ENCODE peak calls at places on chromosome 20, in ten cellular contexts. One of them, this sample, is unnamed.

GRCh38 chr20:35134900-35135299 is 12.2 kb downstream of the EDEM2 start:
- DNase-seq in psoas muscle: peak; percentile 54
- DNase-seq in BE2C: no peak
- DNase-seq in sigmoid colon: no peak
- DNase-seq in stomach: no peak
- DNase-seq in coronary artery: no peak
- DNase-seq in MM.1S: no peak
- DNase-seq in fibroblast of lung: no peak
- DNase-seq in thoracic aorta: no peak
- DNase-seq in GM12878: no peak
- DNase-seq in this sample: no peak

GRCh38 chr20:25082498-25082873 is 545 bp upstream of the VSX1 start:
- DNase-seq in psoas muscle: peak; percentile 52
- DNase-seq in thoracic aorta: no peak
- DNase-seq in BE2C: no peak
- DNase-seq in fibroblast of lung: no peak
- DNase-seq in MM.1S: no peak
- DNase-seq in stomach: no peak
- DNase-seq in coronary artery: peak; percentile 64
- DNase-seq in GM12878: no peak
- DNase-seq in sigmoid colon: no peak
- DNase-seq in this sample: no peak

GRCh38 chr20:56328861-56329260 is 29.9 kb upstream of the FAM210B start:
- DNase-seq in sigmoid colon: no peak
- DNase-seq in MM.1S: peak; percentile 47
- DNase-seq in fibroblast of lung: no peak
- DNase-seq in coronary artery: no peak
- DNase-seq in stomach: no peak
- DNase-seq in BE2C: no peak
- DNase-seq in psoas muscle: no peak
- DNase-seq in GM12878: no peak
- DNase-seq in thoracic aorta: no peak
- DNase-seq in this sample: no peak

GRCh38 chr20:47139934-47140333 is 216.6 kb downstream of the ZMYND8 start:
- DNase-seq in GM12878: no peak
- DNase-seq in sigmoid colon: no peak
- DNase-seq in psoas muscle: no peak
- DNase-seq in thoracic aorta: no peak
- DNase-seq in MM.1S: no peak
- DNase-seq in coronary artery: no peak
- DNase-seq in fibroblast of lung: peak; percentile 25
- DNase-seq in stomach: peak; percentile 39
- DNase-seq in BE2C: no peak
- DNase-seq in this sample: no peak

GRCh38 chr20:57654998-57655811 is 35.0 kb upstream of the ZBP1 start:
- DNase-seq in BE2C: no peak
- DNase-seq in MM.1S: no peak
- DNase-seq in thoracic aorta: peak; percentile 1
- DNase-seq in sigmoid colon: no peak
- DNase-seq in psoas muscle: peak; percentile 34
- DNase-seq in GM12878: no peak
- DNase-seq in fibroblast of lung: peak; percentile 20
- DNase-seq in coronary artery: peak; percentile 69
- DNase-seq in stomach: peak; percentile 15
- DNase-seq in this sample: no peak

GRCh38 chr20:45034436-45034835 is 66.5 kb downstream of the KCNS1 start:
- DNase-seq in fibroblast of lung: no peak
- DNase-seq in GM12878: no peak
- DNase-seq in coronary artery: no peak
- DNase-seq in thoracic aorta: no peak
- DNase-seq in stomach: no peak
- DNase-seq in BE2C: no peak
- DNase-seq in psoas muscle: no peak
- DNase-seq in MM.1S: peak; percentile 70
- DNase-seq in sigmoid colon: no peak
- DNase-seq in this sample: no peak

GRCh38 chr20:35368616-35369423 is 43.0 kb downstream of the UQCC1 start:
- DNase-seq in MM.1S: peak; percentile 19
- DNase-seq in BE2C: no peak
- DNase-seq in stomach: no peak
- DNase-seq in psoas muscle: peak; percentile 79
- DNase-seq in thoracic aorta: no peak
- DNase-seq in fibroblast of lung: peak; percentile 29
- DNase-seq in sigmoid colon: no peak
- DNase-seq in GM12878: no peak
- DNase-seq in coronary artery: no peak
- DNase-seq in this sample: no peak

GRCh38 chr20:32051720-32052089 is 337 bp upstream of the HCK start:
- DNase-seq in sigmoid colon: no peak
- DNase-seq in fibroblast of lung: no peak
- DNase-seq in stomach: no peak
- DNase-seq in psoas muscle: no peak
- DNase-seq in thoracic aorta: no peak
- DNase-seq in MM.1S: no peak
- DNase-seq in coronary artery: no peak
- DNase-seq in GM12878: no peak
- DNase-seq in BE2C: no peak
- DNase-seq in this sample: no peak

GRCh38 chr20:4193053-4193452 is 177.7 kb upstream of the RNF24 start:
- DNase-seq in psoas muscle: no peak
- DNase-seq in GM12878: no peak
- DNase-seq in sigmoid colon: peak; percentile 18
- DNase-seq in BE2C: no peak
- DNase-seq in coronary artery: no peak
- DNase-seq in stomach: no peak
- DNase-seq in thoracic aorta: no peak
- DNase-seq in fibroblast of lung: no peak
- DNase-seq in MM.1S: no peak
- DNase-seq in this sample: no peak

GRCh38 chr20:22575087-22575721 is 9.2 kb downstream of the FOXA2 start:
- DNase-seq in sigmoid colon: no peak
- DNase-seq in GM12878: no peak
- DNase-seq in psoas muscle: no peak
- DNase-seq in fibroblast of lung: no peak
- DNase-seq in coronary artery: peak; percentile 62
- DNase-seq in thoracic aorta: no peak
- DNase-seq in MM.1S: no peak
- DNase-seq in stomach: no peak
- DNase-seq in BE2C: no peak
- DNase-seq in this sample: no peak

GRCh38 chr20:5222919-5223634 is 93.7 kb downstream of the PROKR2 start:
- DNase-seq in stomach: peak; percentile 58
- DNase-seq in psoas muscle: peak; percentile 70
- DNase-seq in coronary artery: no peak
- DNase-seq in thoracic aorta: no peak
- DNase-seq in GM12878: peak; percentile 13
- DNase-seq in BE2C: peak; percentile 70
- DNase-seq in fibroblast of lung: peak; percentile 46
- DNase-seq in MM.1S: peak; percentile 56
- DNase-seq in sigmoid colon: no peak
- DNase-seq in this sample: peak; percentile 32

DNA sequence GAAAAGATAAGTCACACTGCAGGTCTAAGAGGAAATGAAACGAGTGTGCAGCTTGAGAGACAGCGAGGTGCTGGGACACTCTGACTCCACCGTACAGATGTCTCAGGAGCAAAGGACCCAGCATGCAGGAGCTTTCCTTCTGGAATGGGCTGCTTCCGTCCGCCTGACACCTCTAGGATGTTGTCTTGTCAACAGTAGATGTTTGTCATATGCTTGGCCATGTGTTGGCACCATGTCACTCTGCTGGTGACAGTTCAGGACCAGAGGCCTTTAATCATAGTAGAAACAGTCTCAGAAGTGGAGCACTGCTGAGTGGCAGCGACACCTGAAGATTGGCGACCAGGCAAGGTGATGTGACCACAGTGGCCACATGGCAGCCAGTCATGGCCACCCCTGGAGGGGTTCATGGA is 46.7 kb downstream of the SLC24A3 start:
- DNase-seq in thoracic aorta: no peak
- DNase-seq in BE2C: no peak
- DNase-seq in MM.1S: no peak
- DNase-seq in coronary artery: peak; percentile 38
- DNase-seq in fibroblast of lung: no peak
- DNase-seq in stomach: no peak
- DNase-seq in GM12878: no peak
- DNase-seq in sigmoid colon: no peak
- DNase-seq in psoas muscle: peak; percentile 69
- DNase-seq in this sample: no peak
- TF ChIP-seq CTCF in thoracic aorta: no peak
- TF ChIP-seq CTCF in BE2C: no peak
- TF ChIP-seq CTCF in MM.1S: no peak
- TF ChIP-seq CTCF in coronary artery: no peak
- TF ChIP-seq CTCF in fibroblast of lung: no peak
- TF ChIP-seq CTCF in stomach: no peak
- TF ChIP-seq CTCF in GM12878: no peak
- TF ChIP-seq CTCF in sigmoid colon: no peak
- TF ChIP-seq CTCF in psoas muscle: no peak
- TF ChIP-seq CTCF in this sample: no peak

GRCh38 chr20:62754122-62754990 is 41.9 kb upstream of the MRGBP start:
- DNase-seq in fibroblast of lung: no peak
- DNase-seq in BE2C: no peak
- DNase-seq in stomach: no peak
- DNase-seq in thoracic aorta: no peak
- DNase-seq in GM12878: no peak
- DNase-seq in MM.1S: no peak
- DNase-seq in coronary artery: no peak
- DNase-seq in sigmoid colon: no peak
- DNase-seq in psoas muscle: peak; percentile 47
- DNase-seq in this sample: no peak

GRCh38 chr20:62751551-62752150 is 43.0 kb downstream of the NTSR1 start:
- DNase-seq in sigmoid colon: no peak
- DNase-seq in GM12878: no peak
- DNase-seq in coronary artery: no peak
- DNase-seq in stomach: no peak
- DNase-seq in fibroblast of lung: no peak
- DNase-seq in psoas muscle: peak; percentile 38
- DNase-seq in thoracic aorta: no peak
- DNase-seq in MM.1S: no peak
- DNase-seq in BE2C: no peak
- DNase-seq in this sample: no peak

GRCh38 chr20:62753626-62754025 is 42.6 kb upstream of the MRGBP start:
- DNase-seq in stomach: no peak
- DNase-seq in MM.1S: no peak
- DNase-seq in BE2C: no peak
- DNase-seq in thoracic aorta: no peak
- DNase-seq in psoas muscle: peak; percentile 24
- DNase-seq in fibroblast of lung: no peak
- DNase-seq in coronary artery: no peak
- DNase-seq in sigmoid colon: no peak
- DNase-seq in GM12878: no peak
- DNase-seq in this sample: no peak

GRCh38 chr20:62752671-62753501 is 43.4 kb upstream of the MRGBP start:
- DNase-seq in psoas muscle: peak; percentile 44
- DNase-seq in GM12878: no peak
- DNase-seq in thoracic aorta: no peak
- DNase-seq in BE2C: no peak
- DNase-seq in sigmoid colon: no peak
- DNase-seq in stomach: no peak
- DNase-seq in coronary artery: no peak
- DNase-seq in fibroblast of lung: peak; percentile 8
- DNase-seq in MM.1S: no peak
- DNase-seq in this sample: no peak

GRCh38 chr20:62752181-62752670 is 43.6 kb downstream of the NTSR1 start:
- DNase-seq in sigmoid colon: no peak
- DNase-seq in thoracic aorta: no peak
- DNase-seq in BE2C: no peak
- DNase-seq in stomach: no peak
- DNase-seq in coronary artery: no peak
- DNase-seq in GM12878: no peak
- DNase-seq in MM.1S: no peak
- DNase-seq in psoas muscle: peak; percentile 22
- DNase-seq in fibroblast of lung: no peak
- DNase-seq in this sample: no peak
- H3K4me3 ChIP-seq in sigmoid colon: no peak overlapping the region
- H3K4me3 ChIP-seq in thoracic aorta: no peak overlapping the region
- H3K4me3 ChIP-seq in BE2C: no peak overlapping the region
- H3K4me3 ChIP-seq in stomach: no peak overlapping the region
- H3K4me3 ChIP-seq in coronary artery: no peak overlapping the region
- H3K4me3 ChIP-seq in GM12878: no peak overlapping the region
- H3K4me3 ChIP-seq in MM.1S: no peak overlapping the region
- H3K4me3 ChIP-seq in psoas muscle: no peak overlapping the region
- H3K4me3 ChIP-seq in fibroblast of lung: no peak overlapping the region
- H3K4me3 ChIP-seq in this sample: no peak overlapping the region

GRCh38 chr20:51562027-51562333 is 19.5 kb upstream of the NFATC2 start:
- DNase-seq in fibroblast of lung: no peak
- DNase-seq in BE2C: no peak
- DNase-seq in MM.1S: no peak
- DNase-seq in GM12878: no peak
- DNase-seq in coronary artery: no peak
- DNase-seq in psoas muscle: no peak
- DNase-seq in stomach: no peak
- DNase-seq in thoracic aorta: no peak
- DNase-seq in sigmoid colon: no peak
- DNase-seq in this sample: no peak

GRCh38 chr20:51560550-51561307 is 18.2 kb upstream of the NFATC2 start:
- DNase-seq in MM.1S: no peak
- DNase-seq in psoas muscle: no peak
- DNase-seq in sigmoid colon: no peak
- DNase-seq in GM12878: no peak
- DNase-seq in stomach: no peak
- DNase-seq in thoracic aorta: no peak
- DNase-seq in BE2C: no peak
- DNase-seq in coronary artery: no peak
- DNase-seq in fibroblast of lung: peak; percentile 36
- DNase-seq in this sample: no peak

GRCh38 chr20:51563597-51564332 is 21.2 kb upstream of the NFATC2 start:
- DNase-seq in sigmoid colon: peak; percentile 86
- DNase-seq in psoas muscle: peak; percentile 64
- DNase-seq in MM.1S: no peak
- DNase-seq in coronary artery: peak; percentile 88
- DNase-seq in GM12878: no peak
- DNase-seq in thoracic aorta: peak; percentile 40
- DNase-seq in stomach: peak; percentile 37
- DNase-seq in fibroblast of lung: peak; percentile 90
- DNase-seq in BE2C: peak; percentile 24
- DNase-seq in this sample: peak; percentile 75

GRCh38 chr20:51563141-51563596 is 20.6 kb upstream of the NFATC2 start:
- DNase-seq in stomach: no peak
- DNase-seq in psoas muscle: no peak
- DNase-seq in MM.1S: no peak
- DNase-seq in fibroblast of lung: no peak
- DNase-seq in thoracic aorta: no peak
- DNase-seq in sigmoid colon: no peak
- DNase-seq in GM12878: no peak
- DNase-seq in BE2C: no peak
- DNase-seq in coronary artery: no peak
- DNase-seq in this sample: no peak

GRCh38 chr20:51562334-51563140 is 20.0 kb upstream of the NFATC2 start:
- DNase-seq in stomach: peak; percentile 57
- DNase-seq in MM.1S: no peak
- DNase-seq in BE2C: peak; percentile 11
- DNase-seq in coronary artery: peak; percentile 94
- DNase-seq in fibroblast of lung: peak; percentile 96
- DNase-seq in psoas muscle: peak; percentile 82
- DNase-seq in thoracic aorta: peak; percentile 71
- DNase-seq in sigmoid colon: peak; percentile 94
- DNase-seq in GM12878: no peak
- DNase-seq in this sample: peak; percentile 96
- TF ChIP-seq CTCF in stomach: no peak
- TF ChIP-seq CTCF in MM.1S: no peak
- TF ChIP-seq CTCF in BE2C: no peak
- TF ChIP-seq CTCF in coronary artery: no peak
- TF ChIP-seq CTCF in fibroblast of lung: no peak
- TF ChIP-seq CTCF in psoas muscle: no peak
- TF ChIP-seq CTCF in thoracic aorta: no peak
- TF ChIP-seq CTCF in sigmoid colon: no peak
- TF ChIP-seq CTCF in GM12878: peak; percentile 14
- TF ChIP-seq CTCF in this sample: peak; percentile 30

GRCh38 chr20:1804129-1804503 is 91.1 kb upstream of the SIRPA start:
- DNase-seq in thoracic aorta: no peak
- DNase-seq in psoas muscle: no peak
- DNase-seq in fibroblast of lung: no peak
- DNase-seq in GM12878: no peak
- DNase-seq in MM.1S: no peak
- DNase-seq in stomach: no peak
- DNase-seq in coronary artery: peak; percentile 31
- DNase-seq in BE2C: no peak
- DNase-seq in sigmoid colon: no peak
- DNase-seq in this sample: no peak
- H3K4me3 ChIP-seq in thoracic aorta: no peak overlapping the region
- H3K4me3 ChIP-seq in psoas muscle: peak overlapping the region; percentile 77
- H3K4me3 ChIP-seq in fibroblast of lung: peak overlapping the region; percentile 21
- H3K4me3 ChIP-seq in GM12878: peak overlapping the region; percentile 62
- H3K4me3 ChIP-seq in MM.1S: peak overlapping the region; percentile 63
- H3K4me3 ChIP-seq in stomach: peak overlapping the region; percentile 63
- H3K4me3 ChIP-seq in coronary artery: no peak overlapping the region
- H3K4me3 ChIP-seq in BE2C: no peak overlapping the region
- H3K4me3 ChIP-seq in sigmoid colon: no peak overlapping the region
- H3K4me3 ChIP-seq in this sample: no peak overlapping the region